ENCODE peak calls at places on chromosomes 1 and 21, in eight cellular contexts. Z, D, J, W, U, B, O and M are unnamed samples.

GRCh38 chr21:16040601-16041000 is 310.8 kb downstream of the USP25 start:
- DNase-seq in U (no peak), W (peak; percentile 16), B (no peak), O (peak; percentile 45), J (no peak), Z (no peak), D (no peak), M (no peak)

GRCh38 chr1:28132110-28132897 is 43.9 kb upstream of the EYA3 start:
- DNase-seq in W (no peak), O (no peak), D (no peak), J (no peak), U (no peak), Z (no peak), B (no peak), M (no peak)

GRCh38 chr1:181111559-181111958 is 23.1 kb downstream of the IER5 start:
- DNase-seq in Z (no peak), O (peak; percentile 72), W (no peak), D (no peak), U (no peak), J (no peak), B (no peak), M (no peak)

GRCh38 chr1:61162513-61163274 is 80.3 kb downstream of the NFIA start:
- DNase-seq in W (no peak), D (no peak), J (no peak), O (peak; percentile 13), B (no peak), Z (no peak), U (no peak), M (no peak)

GRCh38 chr21:41322496-41323382 is 6.1 kb downstream of the FAM3B start:
- DNase-seq in J (no peak), D (no peak), Z (no peak), O (no peak), B (no peak), U (no peak), W (no peak), M (no peak)

GRCh38 chr1:100658716-100659026 is 60.9 kb upstream of the VCAM1 start:
- DNase-seq in U (no peak), Z (no peak), W (no peak), O (no peak), D (no peak), J (no peak), B (no peak), M (no peak)

GRCh38 chr1:172609528-172609927 is 49.4 kb upstream of the FASLG start:
- DNase-seq in B (no peak), D (no peak), J (no peak), U (peak; percentile 9), W (peak; percentile 33), O (peak; percentile 25), Z (no peak), M (no peak)

GRCh38 chr1:234969011-234969441 is 159.6 kb downstream of the TOMM20 start:
- DNase-seq in U (no peak), Z (no peak), J (no peak), D (no peak), O (no peak), W (no peak), B (no peak), M (no peak)

GRCh38 chr1:230103341-230104173 is 36.5 kb downstream of the GALNT2 start:
- DNase-seq in B (no peak), U (no peak), J (no peak), W (peak; percentile 45), D (no peak), O (peak; percentile 55), Z (no peak), M (no peak)

GRCh38 chr1:53550201-53550741 is 91.1 kb downstream of the DMRTB1 start:
- DNase-seq in U (no peak), D (no peak), W (no peak), Z (peak; percentile 10), B (no peak), O (peak; percentile 53), J (no peak), M (no peak)

GRCh38 chr21:27802816-27803475 is 836.1 kb upstream of the ADAMTS5 start:
- DNase-seq in U (peak; percentile 52), D (peak; percentile 81), O (peak; percentile 52), B (no peak), J (peak; percentile 57), W (peak; percentile 38), Z (no peak), M (peak; percentile 71)

GRCh38 chr1:182185822-182186756 is 124.6 kb upstream of the ZNF648 start:
- DNase-seq in Z (no peak), D (no peak), B (no peak), J (no peak), O (peak; percentile 92), W (peak; percentile 92), U (no peak), M (no peak)

GRCh38 chr1:157773723-157774350 is 3.1 kb downstream of the FCRL2 start:
- DNase-seq in W (no peak), J (peak; percentile 17), U (peak; percentile 52), D (no peak), Z (no peak), O (no peak), B (no peak), M (no peak)

GRCh38 chr1:41622859-41623732 is 138.6 kb upstream of the EDN2 start:
- DNase-seq in W (no peak), O (peak; percentile 60), Z (no peak), D (no peak), J (no peak), B (no peak), U (no peak), M (no peak)

GRCh38 chr1:941588-942383 is 17.3 kb downstream of the NOC2L start:
- DNase-seq in O (peak; percentile 89), U (peak; percentile 68), J (no peak), W (peak; percentile 94), B (no peak), D (no peak), Z (peak; percentile 86), M (no peak)

GRCh38 chr21:16324630-16325029 is 594.8 kb downstream of the USP25 start:
- DNase-seq in D (no peak), U (no peak), J (no peak), O (no peak), Z (no peak), B (no peak), W (no peak), M (no peak)

GRCh38 chr1:244675167-244675566 is 22.2 kb downstream of the DESI2 start:
- DNase-seq in D (no peak), W (peak; percentile 4), U (no peak), B (no peak), O (no peak), J (no peak), Z (no peak), M (no peak)

GRCh38 chr1:9658186-9658585 is 6.7 kb downstream of the PIK3CD start:
- DNase-seq in O (no peak), U (no peak), W (no peak), D (no peak), J (no peak), B (no peak), Z (no peak), M (no peak)

GRCh38 chr1:117037802-117038201 is 22.3 kb upstream of the TTF2 start:
- DNase-seq in W (no peak), D (no peak), B (no peak), U (no peak), O (no peak), J (no peak), Z (no peak), M (no peak)

GRCh38 chr1:231628207-231628876 is 1.8 kb downstream of the DISC1 start:
- DNase-seq in O (peak; percentile 57), J (no peak), B (peak; percentile 44), U (no peak), W (no peak), Z (no peak), D (no peak), M (no peak)

GRCh38 chr1:47031585-47031984 is 8.1 kb downstream of the CYP4X1 start:
- DNase-seq in B (no peak), J (no peak), W (peak; percentile 32), O (no peak), U (no peak), Z (no peak), D (no peak), M (no peak)

GRCh38 chr1:214028095-214028494 is 40.3 kb downstream of the PROX1 start:
- DNase-seq in W (no peak), Z (no peak), O (no peak), D (no peak), B (no peak), U (no peak), J (no peak), M (no peak)

GRCh38 chr1:95916616-95917015 is 682.6 kb downstream of the RWDD3 start:
- DNase-seq in O (no peak), D (no peak), W (peak; percentile 8), B (no peak), U (no peak), Z (no peak), J (no peak), M (no peak)

GRCh38 chr1:56533621-56534020 is 45.7 kb downstream of the PLPP3 start:
- DNase-seq in J (no peak), D (no peak), W (no peak), B (no peak), U (no peak), O (no peak), Z (no peak), M (no peak)

GRCh38 chr1:42280841-42281240 is 54.2 kb downstream of the FOXJ3 start:
- DNase-seq in W (no peak), J (no peak), D (no peak), B (no peak), O (no peak), U (no peak), Z (no peak), M (no peak)

GRCh38 chr1:64650411-64650810 is 94.5 kb upstream of the RAVER2 start:
- DNase-seq in J (no peak), W (no peak), U (no peak), D (no peak), B (no peak), O (peak; percentile 24), Z (no peak), M (no peak)

GRCh38 chr1:56137829-56138505 is 441.4 kb downstream of the PLPP3 start:
- DNase-seq in J (no peak), Z (no peak), O (peak; percentile 62), W (peak; percentile 68), U (no peak), B (no peak), D (no peak), M (no peak)

GRCh38 chr1:50934838-50935237 is 25.2 kb downstream of the FAF1 start:
- DNase-seq in J (no peak), D (no peak), Z (no peak), W (no peak), U (no peak), O (no peak), B (no peak), M (no peak)